ENCODE peak calls at places on chromosomes 13 and 19, in ten cellular contexts. Z is effector memory CD4-positive, alpha-beta T cell; L is CD4-positive, alpha-beta T cell; E is breast epithelium; G is iPS DF 6.9; R is CD8-positive, alpha-beta T cell; O is GM23338; P is right cardiac atrium; K is CD4-positive, CD25-positive, alpha-beta regulatory T cell; B is IMR-90. W is an unnamed sample.

GRCh38 chr19:18118420-18119242 is 21.1 kb downstream of the MAST3 start:
- DNase-seq in Z (no peak), L (no peak), E (no peak), G (no peak), R (no peak), O (no peak), P (no peak), K (no peak), B (peak), W (no peak)

GRCh38 chr19:43311706-43312105 is 41.8 kb upstream of the CD177 start:
- DNase-seq in Z (no peak), L (no peak), E (no peak), G (no peak), R (no peak), O (no peak), P (no peak), K (no peak), B (no peak), W (no peak)

GRCh38 chr13:39032150-39032549 is 5.7 kb downstream of the PROSER1 start:
- DNase-seq in Z (no peak), L (no peak), E (no peak), G (no peak), R (no peak), O (no peak), P (no peak), K (no peak), B (no peak), W (no peak)

GRCh38 chr13:76647550-76647949 is 238.7 kb downstream of the KCTD12 start:
- DNase-seq in Z (no peak), L (no peak), E (no peak), G (no peak), R (no peak), O (no peak), P (no peak), K (no peak), B (peak), W (no peak)

GRCh38 chr13:51849145-51850101 is 4.4 kb upstream of the TMEM272 start:
- DNase-seq in Z (no peak), L (peak), E (no peak), G (peak), R (no peak), O (peak), P (peak), K (peak), B (peak), W (no peak)

GRCh38 chr19:1259873-1260748 is 9.0 kb upstream of the CIRBP start:
- DNase-seq in Z (peak), L (peak), E (no peak), G (no peak), R (no peak), O (no peak), P (no peak), K (peak), B (no peak), W (peak)

GRCh38 chr13:62193919-62194318 is 778.3 kb upstream of the PCDH20 start:
- DNase-seq in Z (no peak), L (no peak), E (no peak), G (no peak), R (no peak), O (no peak), P (no peak), K (no peak), B (no peak), W (no peak)

GRCh38 chr19:48750771-48751504 is 1.5 kb downstream of the FUT1 start:
- DNase-seq in Z (no peak), L (no peak), E (no peak), G (no peak), R (no peak), O (no peak), P (no peak), K (no peak), B (no peak), W (no peak)

DNA sequence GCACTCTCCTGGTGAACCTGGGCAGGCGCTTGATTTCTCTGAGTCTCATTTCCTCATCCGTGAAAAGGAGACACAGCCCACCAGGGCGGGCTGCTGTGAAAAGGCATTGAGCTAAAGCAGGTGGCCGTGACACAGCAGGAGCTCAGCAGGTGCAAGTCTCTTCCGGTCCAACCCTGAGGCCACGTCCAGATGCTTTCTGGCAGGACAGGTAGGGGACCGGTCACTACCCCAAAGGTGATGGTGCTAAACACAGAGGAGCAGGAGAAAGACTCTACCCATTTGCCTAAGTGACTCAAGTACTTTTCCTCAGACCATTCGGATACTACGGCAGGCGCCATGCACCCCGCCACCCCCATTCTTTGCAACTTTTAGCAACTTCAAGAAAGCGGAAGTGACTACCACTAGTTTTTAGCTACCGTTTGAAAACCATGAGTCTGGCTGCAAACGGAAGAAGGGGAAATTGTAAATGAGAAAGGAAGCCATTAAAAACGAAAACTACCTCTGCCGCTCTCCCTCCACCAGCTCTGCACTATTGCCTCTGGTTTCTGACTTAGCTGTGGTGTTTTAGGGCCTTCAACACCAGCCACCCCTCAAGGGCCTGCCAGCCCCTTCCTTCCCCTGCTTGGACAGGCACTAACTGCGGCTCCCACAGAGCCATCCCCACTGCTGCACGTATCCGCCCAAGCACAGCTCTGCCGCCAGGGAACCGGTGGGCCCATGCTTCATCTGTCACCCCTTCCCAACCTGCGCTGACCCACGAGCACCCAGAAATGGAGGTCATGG is 4.8 kb downstream of the PPP6R1 start:
- DNase-seq in Z (peak), L (peak), E (no peak), G (no peak), R (peak), O (peak), P (no peak), K (peak), B (no peak), W (peak)
- H3K27ac ChIP-seq in Z (peak), L (peak), E (peak), G (no peak), R (peak), O (peak), P (no peak), K (peak), B (no peak), W (peak)

GRCh38 chr13:95212962-95213850 is 88.0 kb downstream of the ABCC4 start:
- DNase-seq in Z (no peak), L (no peak), E (no peak), G (no peak), R (no peak), O (no peak), P (no peak), K (no peak), B (no peak), W (no peak)
- H3K27ac ChIP-seq in Z (no peak), L (no peak), E (no peak), G (no peak), R (no peak), O (no peak), P (no peak), K (no peak), B (no peak), W (no peak)

GRCh38 chr19:13027557-13027956 is 32.3 kb downstream of the NFIX start:
- DNase-seq in Z (no peak), L (no peak), E (no peak), G (no peak), R (no peak), O (no peak), P (no peak), K (no peak), B (no peak), W (no peak)

GRCh38 chr19:13029301-13029880 is 34.1 kb downstream of the NFIX start:
- DNase-seq in Z (no peak), L (no peak), E (no peak), G (no peak), R (no peak), O (no peak), P (no peak), K (no peak), B (no peak), W (no peak)

GRCh38 chr19:13028027-13028426 is 32.8 kb downstream of the NFIX start:
- DNase-seq in Z (no peak), L (no peak), E (no peak), G (no peak), R (no peak), O (no peak), P (no peak), K (no peak), B (no peak), W (no peak)

GRCh38 chr19:13031917-13032623 is 36.8 kb downstream of the NFIX start:
- DNase-seq in Z (no peak), L (no peak), E (no peak), G (no peak), R (no peak), O (no peak), P (peak), K (no peak), B (peak), W (no peak)

DNA sequence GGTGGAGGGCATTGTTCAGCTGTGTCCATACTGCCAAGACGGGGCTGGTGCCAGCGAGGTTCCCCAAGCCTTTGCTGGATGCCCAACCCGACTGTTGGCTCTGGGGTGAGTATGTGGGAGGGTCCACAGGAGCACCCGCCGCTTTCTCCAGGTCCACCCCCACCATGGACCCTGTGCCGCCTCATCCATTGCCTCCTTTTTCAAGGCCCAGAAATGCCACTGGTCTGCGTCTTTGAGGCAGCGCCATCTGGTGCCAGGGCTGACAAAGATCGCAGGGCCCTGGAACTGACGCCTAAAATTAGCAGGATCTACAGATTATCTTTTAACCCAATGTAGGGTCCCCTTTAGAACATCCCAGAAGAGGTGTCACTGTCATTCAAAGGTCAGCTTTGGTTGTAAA is 34.6 kb downstream of the NFIX start:
- DNase-seq in Z (no peak), L (no peak), E (no peak), G (no peak), R (no peak), O (peak), P (no peak), K (no peak), B (no peak), W (peak)
- H3K27ac ChIP-seq in Z (no peak), L (no peak), E (peak), G (no peak), R (no peak), O (no peak), P (no peak), K (no peak), B (no peak), W (peak)

GRCh38 chr19:29603308-29603707 is 2.8 kb upstream of the POP4 start:
- DNase-seq in Z (no peak), L (no peak), E (no peak), G (no peak), R (no peak), O (peak), P (no peak), K (no peak), B (no peak), W (no peak)
- H3K27ac ChIP-seq in Z (no peak), L (no peak), E (no peak), G (no peak), R (no peak), O (peak), P (no peak), K (no peak), B (no peak), W (no peak)

DNA sequence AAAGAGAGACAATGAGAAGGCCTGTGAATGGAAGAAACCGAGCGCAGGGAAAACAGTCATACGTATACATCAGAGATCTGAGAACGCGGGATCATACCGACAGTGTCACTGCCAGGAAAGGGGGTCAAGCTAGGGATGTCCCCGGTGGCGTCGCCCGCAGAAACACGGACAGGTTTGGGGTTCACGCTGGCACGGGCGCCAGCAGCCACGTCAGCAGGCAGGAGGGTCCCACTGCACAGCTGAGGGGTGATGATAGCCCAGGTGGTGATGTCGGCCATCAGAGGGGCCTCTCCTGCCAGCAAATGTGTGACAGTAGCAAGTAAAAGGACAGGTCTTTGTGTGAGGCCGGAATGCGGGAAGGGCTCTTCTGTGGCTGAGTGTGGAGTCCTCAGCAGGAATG is 3.4 kb upstream of the ZNF229 start:
- DNase-seq in Z (no peak), L (no peak), E (no peak), G (no peak), R (no peak), O (no peak), P (peak), K (no peak), B (no peak), W (no peak)
- H3K27ac ChIP-seq in Z (no peak), L (no peak), E (no peak), G (no peak), R (no peak), O (no peak), P (no peak), K (no peak), B (no peak), W (no peak)

GRCh38 chr19:53540091-53540490 is 2.1 kb downstream of the ZNF331 start:
- DNase-seq in Z (no peak), L (no peak), E (no peak), G (no peak), R (no peak), O (no peak), P (no peak), K (no peak), B (no peak), W (no peak)

GRCh38 chr19:53541971-53542370 is 4.0 kb downstream of the ZNF331 start:
- DNase-seq in Z (no peak), L (no peak), E (no peak), G (no peak), R (no peak), O (no peak), P (no peak), K (no peak), B (no peak), W (no peak)

GRCh38 chr19:53549354-53549753 is 11.4 kb downstream of the ZNF331 start:
- DNase-seq in Z (no peak), L (no peak), E (no peak), G (no peak), R (no peak), O (peak), P (no peak), K (peak), B (peak), W (no peak)

GRCh38 chr19:53546766-53547541 is 9.0 kb downstream of the ZNF331 start:
- DNase-seq in Z (no peak), L (no peak), E (no peak), G (no peak), R (no peak), O (no peak), P (no peak), K (no peak), B (no peak), W (no peak)

DNA sequence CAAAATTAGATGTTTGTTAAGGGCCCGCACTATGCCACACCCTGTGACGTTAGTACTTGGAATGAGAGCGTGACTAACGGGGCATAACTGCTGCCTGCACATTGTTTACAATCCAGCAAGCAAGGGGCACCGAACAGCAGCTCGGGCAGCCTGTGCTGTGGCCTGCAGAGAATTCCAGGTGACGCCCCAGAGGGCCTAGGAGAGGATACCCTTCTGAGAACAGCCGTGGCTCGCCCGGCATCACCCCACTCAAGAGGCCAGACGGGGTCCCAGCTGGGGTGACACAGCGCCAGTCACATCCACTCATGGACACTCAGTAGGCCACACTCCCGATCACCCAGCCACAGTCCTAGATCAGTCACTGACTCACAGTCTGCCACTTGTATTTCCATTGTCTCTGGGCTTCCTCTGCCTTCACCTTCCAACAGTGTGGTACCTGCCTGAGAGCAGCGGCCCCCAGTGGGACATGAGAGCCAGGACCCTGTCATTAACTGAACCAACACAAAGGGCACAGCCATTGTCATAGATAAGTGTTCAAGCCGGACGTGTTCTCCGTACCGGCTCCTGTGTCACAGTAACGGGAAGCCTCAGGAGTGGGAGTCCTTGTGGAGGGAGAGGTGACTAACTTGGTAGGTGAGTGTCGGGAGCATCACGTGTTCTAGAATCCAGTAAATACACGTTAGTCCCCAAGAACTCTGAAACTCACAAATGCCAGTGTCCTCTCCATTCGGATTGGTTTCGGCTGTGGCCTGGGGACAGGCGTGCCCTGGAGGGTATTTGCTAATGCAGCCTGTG is 7.5 kb downstream of the ZNF331 start:
- DNase-seq in Z (no peak), L (no peak), E (no peak), G (no peak), R (no peak), O (peak), P (no peak), K (no peak), B (peak), W (no peak)
- H3K27ac ChIP-seq in Z (no peak), L (no peak), E (no peak), G (no peak), R (no peak), O (peak), P (no peak), K (no peak), B (peak), W (peak)

GRCh38 chr13:100459747-100460146 is 128.8 kb downstream of the GGACT start:
- DNase-seq in Z (no peak), L (no peak), E (no peak), G (no peak), R (no peak), O (no peak), P (no peak), K (no peak), B (no peak), W (no peak)

GRCh38 chr13:100458673-100459072 is 129.9 kb downstream of the GGACT start:
- DNase-seq in Z (no peak), L (no peak), E (no peak), G (no peak), R (no peak), O (no peak), P (no peak), K (no peak), B (no peak), W (no peak)

GRCh38 chr13:100451923-100452322 is 136.7 kb downstream of the GGACT start:
- DNase-seq in Z (no peak), L (no peak), E (no peak), G (no peak), R (no peak), O (no peak), P (no peak), K (no peak), B (no peak), W (no peak)

GRCh38 chr13:100454876-100455275 is 133.7 kb downstream of the GGACT start:
- DNase-seq in Z (no peak), L (no peak), E (no peak), G (no peak), R (no peak), O (no peak), P (no peak), K (no peak), B (peak), W (no peak)
- H3K27ac ChIP-seq in Z (no peak), L (no peak), E (no peak), G (no peak), R (no peak), O (no peak), P (no peak), K (no peak), B (no peak), W (no peak)

GRCh38 chr19:38725469-38726283 is 18.6 kb downstream of the CAPN12 start:
- DNase-seq in Z (no peak), L (no peak), E (no peak), G (no peak), R (no peak), O (no peak), P (peak), K (no peak), B (no peak), W (no peak)
- H3K27ac ChIP-seq in Z (no peak), L (no peak), E (peak), G (no peak), R (no peak), O (no peak), P (no peak), K (no peak), B (no peak), W (peak)